ENCODE peak calls at places on chromosomes 1 and 21, in four cellular contexts. One of them, this sample, is unnamed.
A peak's percentile ranks its signal among the peaks of the same experiment; 100 is the strongest.

GRCh38 chr1:117534995-117535467 is 70.8 kb upstream of the TENT5C start:
- DNase-seq in HepG2: peak; percentile 31
- DNase-seq in gastrocnemius medialis: no peak
- DNase-seq in upper lobe of left lung: peak; percentile 30
- DNase-seq in this sample: peak; percentile 31

GRCh38 chr1:40179496-40180089 is 18.4 kb downstream of the RLF start:
- DNase-seq in gastrocnemius medialis: no peak
- DNase-seq in upper lobe of left lung: no peak
- DNase-seq in HepG2: no peak
- DNase-seq in this sample: no peak

GRCh38 chr1:1068374-1069060 is 5.6 kb downstream of the RNF223 start:
- DNase-seq in upper lobe of left lung: peak; percentile 76
- DNase-seq in HepG2: no peak
- DNase-seq in gastrocnemius medialis: no peak
- DNase-seq in this sample: no peak

GRCh38 chr1:212771341-212771740 is 20.2 kb downstream of the NSL1 start:
- DNase-seq in gastrocnemius medialis: no peak
- DNase-seq in upper lobe of left lung: no peak
- DNase-seq in HepG2: no peak
- DNase-seq in this sample: no peak

GRCh38 chr21:27333091-27333490 is 366.2 kb upstream of the ADAMTS5 start:
- DNase-seq in upper lobe of left lung: no peak
- DNase-seq in HepG2: no peak
- DNase-seq in gastrocnemius medialis: no peak
- DNase-seq in this sample: no peak

GRCh38 chr1:205963352-205963751 is 20.1 kb upstream of the SLC26A9 start:
- DNase-seq in HepG2: no peak
- DNase-seq in gastrocnemius medialis: no peak
- DNase-seq in upper lobe of left lung: no peak
- DNase-seq in this sample: peak; percentile 87

GRCh38 chr1:84426376-84426775 is 28.1 kb downstream of the DNASE2B start:
- DNase-seq in gastrocnemius medialis: no peak
- DNase-seq in HepG2: no peak
- DNase-seq in upper lobe of left lung: no peak
- DNase-seq in this sample: no peak

GRCh38 chr1:26945728-26946127 is 14.5 kb downstream of the KDF1 start:
- DNase-seq in HepG2: no peak
- DNase-seq in gastrocnemius medialis: no peak
- DNase-seq in upper lobe of left lung: no peak
- DNase-seq in this sample: no peak

GRCh38 chr1:157994704-157995540 is 1.5 kb downstream of the KIRREL1 start:
- DNase-seq in gastrocnemius medialis: no peak
- DNase-seq in HepG2: no peak
- DNase-seq in upper lobe of left lung: no peak
- DNase-seq in this sample: no peak

GRCh38 chr1:178531897-178532296 is 19.0 kb downstream of the TEX35 start:
- DNase-seq in HepG2: no peak
- DNase-seq in upper lobe of left lung: peak; percentile 43
- DNase-seq in gastrocnemius medialis: no peak
- DNase-seq in this sample: no peak

GRCh38 chr1:112373841-112374240 is 22.2 kb upstream of the CTTNBP2NL start:
- DNase-seq in gastrocnemius medialis: no peak
- DNase-seq in upper lobe of left lung: no peak
- DNase-seq in HepG2: no peak
- DNase-seq in this sample: no peak
- TF ChIP-seq POLR2A in gastrocnemius medialis: no peak
- TF ChIP-seq POLR2A in upper lobe of left lung: no peak
- TF ChIP-seq POLR2A in HepG2: no peak
- TF ChIP-seq POLR2A in this sample: no peak

GRCh38 chr1:223771814-223772770 is 59.8 kb downstream of the CAPN2 start:
- DNase-seq in upper lobe of left lung: peak; percentile 80
- DNase-seq in gastrocnemius medialis: no peak
- DNase-seq in HepG2: no peak
- DNase-seq in this sample: peak; percentile 49
- TF ChIP-seq POLR2A in upper lobe of left lung: no peak
- TF ChIP-seq POLR2A in gastrocnemius medialis: no peak
- TF ChIP-seq POLR2A in HepG2: no peak
- TF ChIP-seq POLR2A in this sample: no peak

DNA sequence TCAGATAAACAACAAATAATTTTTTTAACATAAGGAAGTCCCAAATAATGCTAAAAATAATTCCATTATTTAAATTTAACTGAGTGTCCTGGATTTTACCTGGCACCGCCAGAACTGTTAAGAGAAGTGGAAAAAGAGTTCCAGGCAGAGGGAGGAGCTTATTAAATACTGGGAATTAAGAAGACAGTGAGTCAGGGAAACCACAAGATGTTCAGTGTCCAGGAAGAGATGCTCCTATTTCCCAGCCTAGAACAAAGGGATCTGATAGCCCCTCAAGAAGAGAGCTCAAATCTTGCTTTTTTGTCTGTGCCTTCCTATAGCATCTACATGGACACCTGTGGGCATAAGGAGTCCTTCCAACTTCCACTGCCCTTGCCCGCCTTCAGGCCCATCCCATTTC is 85.9 kb downstream of the PGM1 start:
- DNase-seq in gastrocnemius medialis: no peak
- DNase-seq in upper lobe of left lung: no peak
- DNase-seq in HepG2: no peak
- DNase-seq in this sample: no peak
- TF ChIP-seq POLR2A in gastrocnemius medialis: no peak
- TF ChIP-seq POLR2A in upper lobe of left lung: no peak
- TF ChIP-seq POLR2A in HepG2: no peak
- TF ChIP-seq POLR2A in this sample: no peak

GRCh38 chr1:158999301-159000069 is 10.2 kb upstream of the IFI16 start:
- DNase-seq in HepG2: no peak
- DNase-seq in gastrocnemius medialis: peak; percentile 73
- DNase-seq in upper lobe of left lung: peak; percentile 63
- DNase-seq in this sample: no peak
- TF ChIP-seq POLR2A in HepG2: no peak
- TF ChIP-seq POLR2A in gastrocnemius medialis: peak; percentile 66
- TF ChIP-seq POLR2A in upper lobe of left lung: peak; percentile 62
- TF ChIP-seq POLR2A in this sample: no peak

GRCh38 chr1:99851850-99852454 is 1.8 kb downstream of the AGL start:
- DNase-seq in gastrocnemius medialis: no peak
- DNase-seq in HepG2: no peak
- DNase-seq in upper lobe of left lung: no peak
- DNase-seq in this sample: no peak

GRCh38 chr1:99849413-99849743 is 783 bp upstream of the AGL start:
- DNase-seq in upper lobe of left lung: peak; percentile 26
- DNase-seq in HepG2: peak; percentile 29
- DNase-seq in gastrocnemius medialis: no peak
- DNase-seq in this sample: no peak

GRCh38 chr1:99852648-99853047 is 2.5 kb downstream of the AGL start:
- DNase-seq in gastrocnemius medialis: no peak
- DNase-seq in HepG2: no peak
- DNase-seq in upper lobe of left lung: no peak
- DNase-seq in this sample: no peak

GRCh38 chr1:99850458-99850974 is 355 bp downstream of the AGL start:
- DNase-seq in upper lobe of left lung: no peak
- DNase-seq in HepG2: no peak
- DNase-seq in gastrocnemius medialis: no peak
- DNase-seq in this sample: no peak

GRCh38 chr1:99849744-99850457 is at the start of gene AGL:
- DNase-seq in gastrocnemius medialis: peak; percentile 82
- DNase-seq in upper lobe of left lung: peak; percentile 90
- DNase-seq in HepG2: peak; percentile 78
- DNase-seq in this sample: peak; percentile 86
- TF ChIP-seq POLR2A in gastrocnemius medialis: peak; percentile 89
- TF ChIP-seq POLR2A in upper lobe of left lung: peak; percentile 47
- TF ChIP-seq POLR2A in HepG2: peak; percentile 93
- TF ChIP-seq POLR2A in this sample: peak; percentile 78

GRCh38 chr1:151259351-151259750 is 4.8 kb downstream of the PSMD4 start:
- DNase-seq in upper lobe of left lung: no peak
- DNase-seq in gastrocnemius medialis: no peak
- DNase-seq in HepG2: no peak
- DNase-seq in this sample: no peak

GRCh38 chr1:151255381-151255780 is 847 bp downstream of the PSMD4 start:
- DNase-seq in upper lobe of left lung: no peak
- DNase-seq in gastrocnemius medialis: no peak
- DNase-seq in HepG2: no peak
- DNase-seq in this sample: no peak

GRCh38 chr1:151251656-151252470 is 2.7 kb upstream of the PSMD4 start:
- DNase-seq in gastrocnemius medialis: peak; percentile 37
- DNase-seq in upper lobe of left lung: peak; percentile 81
- DNase-seq in HepG2: peak; percentile 78
- DNase-seq in this sample: peak; percentile 79

GRCh38 chr1:151254217-151255213 is at the start of gene PSMD4:
- DNase-seq in gastrocnemius medialis: peak; percentile 96
- DNase-seq in HepG2: peak; percentile 94
- DNase-seq in upper lobe of left lung: peak; percentile 93
- DNase-seq in this sample: peak; percentile 99
- TF ChIP-seq POLR2A in gastrocnemius medialis: peak; percentile 92
- TF ChIP-seq POLR2A in HepG2: peak; percentile 91
- TF ChIP-seq POLR2A in upper lobe of left lung: peak; percentile 82
- TF ChIP-seq POLR2A in this sample: peak; percentile 98

GRCh38 chr1:20485527-20486456 is at the start of gene CAMK2N1:
- DNase-seq in gastrocnemius medialis: peak; percentile 37
- DNase-seq in upper lobe of left lung: no peak
- DNase-seq in HepG2: peak; percentile 55
- DNase-seq in this sample: peak; percentile 70
- TF ChIP-seq POLR2A in gastrocnemius medialis: no peak
- TF ChIP-seq POLR2A in upper lobe of left lung: no peak
- TF ChIP-seq POLR2A in HepG2: no peak
- TF ChIP-seq POLR2A in this sample: peak; percentile 22

DNA sequence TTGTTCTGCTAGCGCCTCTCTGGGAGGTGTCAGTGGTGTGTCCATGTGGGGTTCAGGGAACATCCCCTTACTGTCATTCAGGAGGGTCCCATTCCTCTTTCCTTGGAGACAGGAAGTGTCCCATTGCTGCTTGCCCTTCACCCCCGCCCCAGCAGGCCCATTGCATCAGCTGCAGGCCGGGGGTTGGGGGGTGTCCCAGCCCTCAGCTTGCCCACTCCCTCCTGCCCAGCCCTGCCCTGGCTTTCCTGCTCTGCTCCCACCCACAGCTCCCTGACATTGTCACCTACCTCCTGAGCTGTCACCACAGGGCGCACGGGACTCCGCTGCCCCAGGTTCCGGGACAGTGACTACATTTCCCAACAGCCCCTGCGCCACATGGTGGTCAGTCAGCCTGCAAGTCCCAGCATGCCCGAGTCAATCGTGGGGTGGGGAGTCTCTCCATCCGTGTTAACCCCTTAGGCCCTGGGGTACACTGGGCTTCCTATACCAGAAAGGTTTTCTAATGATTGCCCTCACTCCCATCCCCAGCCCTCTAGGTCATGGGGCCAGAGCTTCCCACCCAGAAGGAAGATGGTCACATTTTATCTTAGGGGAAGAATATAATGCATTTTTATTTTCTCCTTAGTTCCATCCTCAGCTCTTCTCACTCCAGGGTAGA is at the start of gene INPP5B:
- DNase-seq in HepG2: peak; percentile 83
- DNase-seq in gastrocnemius medialis: peak; percentile 88
- DNase-seq in upper lobe of left lung: peak; percentile 91
- DNase-seq in this sample: peak; percentile 92
- TF ChIP-seq POLR2A in HepG2: no peak
- TF ChIP-seq POLR2A in gastrocnemius medialis: peak; percentile 55
- TF ChIP-seq POLR2A in upper lobe of left lung: no peak
- TF ChIP-seq POLR2A in this sample: peak; percentile 46

GRCh38 chr1:153697191-153697872 is 18.8 kb downstream of the NPR1 start:
- DNase-seq in gastrocnemius medialis: no peak
- DNase-seq in HepG2: peak; percentile 27
- DNase-seq in upper lobe of left lung: peak; percentile 41
- DNase-seq in this sample: peak; percentile 72
- TF ChIP-seq POLR2A in gastrocnemius medialis: no peak
- TF ChIP-seq POLR2A in HepG2: no peak
- TF ChIP-seq POLR2A in upper lobe of left lung: no peak
- TF ChIP-seq POLR2A in this sample: no peak

GRCh38 chr1:37477198-37477931 is 3.0 kb downstream of the ZC3H12A start:
- DNase-seq in HepG2: peak; percentile 31
- DNase-seq in upper lobe of left lung: peak; percentile 90
- DNase-seq in gastrocnemius medialis: no peak
- DNase-seq in this sample: no peak

GRCh38 chr1:37476087-37476452 is 1.7 kb downstream of the ZC3H12A start:
- DNase-seq in upper lobe of left lung: no peak
- DNase-seq in gastrocnemius medialis: no peak
- DNase-seq in HepG2: no peak
- DNase-seq in this sample: no peak

GRCh38 chr1:37477946-37478345 is 3.6 kb downstream of the ZC3H12A start:
- DNase-seq in upper lobe of left lung: peak; percentile 35
- DNase-seq in HepG2: no peak
- DNase-seq in gastrocnemius medialis: no peak
- DNase-seq in this sample: no peak

GRCh38 chr1:37475380-37476086 is 1.2 kb downstream of the ZC3H12A start:
- DNase-seq in upper lobe of left lung: peak; percentile 30
- DNase-seq in gastrocnemius medialis: no peak
- DNase-seq in HepG2: no peak
- DNase-seq in this sample: no peak

GRCh38 chr1:37476460-37477197 is 2.2 kb downstream of the ZC3H12A start:
- DNase-seq in HepG2: peak; percentile 61
- DNase-seq in upper lobe of left lung: peak; percentile 83
- DNase-seq in gastrocnemius medialis: peak; percentile 71
- DNase-seq in this sample: peak; percentile 82
- TF ChIP-seq POLR2A in HepG2: no peak
- TF ChIP-seq POLR2A in upper lobe of left lung: no peak
- TF ChIP-seq POLR2A in gastrocnemius medialis: peak; percentile 52
- TF ChIP-seq POLR2A in this sample: no peak

This sample was measured in H54.